ENCODE peak calls at places on chromosomes 13 and 19, in six cellular contexts. One of them, this sample, is unnamed.

GRCh38 chr19:48524221-48524620 is 12.6 kb upstream of the LMTK3 start:
- DNase-seq in NCI-H1694: no peak
- DNase-seq in choroid plexus epithelial cell: no peak
- DNase-seq in skeletal muscle cell: no peak
- DNase-seq in RCC 7860: no peak
- DNase-seq in smooth muscle cell of the brain vasculature: no peak
- DNase-seq in this sample: no peak

GRCh38 chr13:77026255-77026782 is 640 bp downstream of the FBXL3 start:
- DNase-seq in NCI-H1694: no peak
- DNase-seq in choroid plexus epithelial cell: peak
- DNase-seq in skeletal muscle cell: no peak
- DNase-seq in RCC 7860: peak
- DNase-seq in smooth muscle cell of the brain vasculature: no peak
- DNase-seq in this sample: peak

GRCh38 chr13:105341758-105342157 is 1193.7 kb downstream of the EFNB2 start:
- DNase-seq in NCI-H1694: no peak
- DNase-seq in choroid plexus epithelial cell: no peak
- DNase-seq in skeletal muscle cell: no peak
- DNase-seq in RCC 7860: no peak
- DNase-seq in smooth muscle cell of the brain vasculature: no peak
- DNase-seq in this sample: no peak

GRCh38 chr13:50081106-50081898 is 66.1 kb downstream of the KCNRG start:
- DNase-seq in NCI-H1694: no peak
- DNase-seq in choroid plexus epithelial cell: no peak
- DNase-seq in skeletal muscle cell: no peak
- DNase-seq in RCC 7860: no peak
- DNase-seq in smooth muscle cell of the brain vasculature: no peak
- DNase-seq in this sample: no peak

GRCh38 chr19:54633401-54633800 is 3.1 kb downstream of the LILRB1 start:
- DNase-seq in NCI-H1694: no peak
- DNase-seq in choroid plexus epithelial cell: no peak
- DNase-seq in skeletal muscle cell: no peak
- DNase-seq in RCC 7860: no peak
- DNase-seq in smooth muscle cell of the brain vasculature: no peak
- DNase-seq in this sample: no peak

GRCh38 chr13:48531416-48532145 is 1.3 kb downstream of the RCBTB2 start:
- DNase-seq in NCI-H1694: no peak
- DNase-seq in choroid plexus epithelial cell: no peak
- DNase-seq in skeletal muscle cell: no peak
- DNase-seq in RCC 7860: no peak
- DNase-seq in smooth muscle cell of the brain vasculature: no peak
- DNase-seq in this sample: no peak

GRCh38 chr13:43877788-43878187 is 1.8 kb downstream of the CCDC122 start:
- DNase-seq in NCI-H1694: no peak
- DNase-seq in choroid plexus epithelial cell: no peak
- DNase-seq in skeletal muscle cell: no peak
- DNase-seq in RCC 7860: no peak
- DNase-seq in smooth muscle cell of the brain vasculature: no peak
- DNase-seq in this sample: no peak

GRCh38 chr19:2722541-2723344 is 1.6 kb upstream of the DIRAS1 start:
- DNase-seq in NCI-H1694: no peak
- DNase-seq in choroid plexus epithelial cell: peak
- DNase-seq in skeletal muscle cell: no peak
- DNase-seq in RCC 7860: peak
- DNase-seq in smooth muscle cell of the brain vasculature: peak
- DNase-seq in this sample: peak

GRCh38 chr19:53357821-53358581 is 7.5 kb upstream of the ZNF525 start:
- DNase-seq in NCI-H1694: no peak
- DNase-seq in choroid plexus epithelial cell: no peak
- DNase-seq in skeletal muscle cell: no peak
- DNase-seq in RCC 7860: no peak
- DNase-seq in smooth muscle cell of the brain vasculature: no peak
- DNase-seq in this sample: no peak

GRCh38 chr13:41511827-41512226 is 54.5 kb downstream of the RGCC start:
- DNase-seq in NCI-H1694: no peak
- DNase-seq in choroid plexus epithelial cell: no peak
- DNase-seq in skeletal muscle cell: no peak
- DNase-seq in RCC 7860: no peak
- DNase-seq in smooth muscle cell of the brain vasculature: no peak
- DNase-seq in this sample: no peak

GRCh38 chr13:47611664-47612288 is 389.3 kb downstream of the SUCLA2 start:
- DNase-seq in NCI-H1694: no peak
- DNase-seq in choroid plexus epithelial cell: no peak
- DNase-seq in skeletal muscle cell: peak
- DNase-seq in RCC 7860: no peak
- DNase-seq in smooth muscle cell of the brain vasculature: no peak
- DNase-seq in this sample: no peak

GRCh38 chr13:112661291-112661690 is 28.5 kb upstream of the ATP11A start:
- DNase-seq in NCI-H1694: no peak
- DNase-seq in choroid plexus epithelial cell: no peak
- DNase-seq in skeletal muscle cell: no peak
- DNase-seq in RCC 7860: no peak
- DNase-seq in smooth muscle cell of the brain vasculature: no peak
- DNase-seq in this sample: no peak

GRCh38 chr19:15332311-15332996 is at the start of gene BRD4:
- DNase-seq in NCI-H1694: peak
- DNase-seq in choroid plexus epithelial cell: peak
- DNase-seq in skeletal muscle cell: no peak
- DNase-seq in RCC 7860: peak
- DNase-seq in smooth muscle cell of the brain vasculature: no peak
- DNase-seq in this sample: peak

GRCh38 chr19:30255783-30256509 is 116.2 kb upstream of the ZNF536 start:
- DNase-seq in NCI-H1694: no peak
- DNase-seq in choroid plexus epithelial cell: no peak
- DNase-seq in skeletal muscle cell: no peak
- DNase-seq in RCC 7860: no peak
- DNase-seq in smooth muscle cell of the brain vasculature: no peak
- DNase-seq in this sample: no peak

GRCh38 chr19:35641515-35642151 is at the start of gene ETV2:
- DNase-seq in NCI-H1694: no peak
- DNase-seq in choroid plexus epithelial cell: peak
- DNase-seq in skeletal muscle cell: no peak
- DNase-seq in RCC 7860: no peak
- DNase-seq in smooth muscle cell of the brain vasculature: no peak
- DNase-seq in this sample: no peak

GRCh38 chr13:103794526-103794925 is 728.3 kb upstream of the SLC10A2 start:
- DNase-seq in NCI-H1694: no peak
- DNase-seq in choroid plexus epithelial cell: no peak
- DNase-seq in skeletal muscle cell: no peak
- DNase-seq in RCC 7860: no peak
- DNase-seq in smooth muscle cell of the brain vasculature: no peak
- DNase-seq in this sample: no peak

GRCh38 chr19:35048911-35049411 is 7.4 kb downstream of the HPN start:
- DNase-seq in NCI-H1694: no peak
- DNase-seq in choroid plexus epithelial cell: no peak
- DNase-seq in skeletal muscle cell: no peak
- DNase-seq in RCC 7860: no peak
- DNase-seq in smooth muscle cell of the brain vasculature: no peak
- DNase-seq in this sample: no peak

GRCh38 chr13:43783820-43784219 is 3.0 kb downstream of the ENOX1 start:
- DNase-seq in NCI-H1694: peak
- DNase-seq in choroid plexus epithelial cell: peak
- DNase-seq in skeletal muscle cell: no peak
- DNase-seq in RCC 7860: no peak
- DNase-seq in smooth muscle cell of the brain vasculature: no peak
- DNase-seq in this sample: no peak